ENCODE peak calls at places on chromosomes 12 and 14, in five cellular contexts. One of them, this sample, is unnamed.
A peak's percentile ranks its signal among the peaks of the same experiment; 100 is the strongest.

GRCh38 chr12:124592050-124592449 is 24.6 kb upstream of the NCOR2 start:
- DNase-seq in CD8-positive, alpha-beta memory T cell: no peak
- DNase-seq in activated T-cell treated with anti-CD3 and anti-CD28 coated beads, Interleukin-2, amount 50 U/mL, for 4 hours: no peak
- DNase-seq in GM10248: no peak
- DNase-seq in skeletal muscle cell: no peak
- DNase-seq in this sample: peak; percentile 83

GRCh38 chr12:93113317-93114006 is 184.4 kb upstream of the EEA1 start:
- DNase-seq in CD8-positive, alpha-beta memory T cell: no peak
- DNase-seq in activated T-cell treated with anti-CD3 and anti-CD28 coated beads, Interleukin-2, amount 50 U/mL, for 4 hours: no peak
- DNase-seq in GM10248: no peak
- DNase-seq in skeletal muscle cell: no peak
- DNase-seq in this sample: no peak

GRCh38 chr14:91175296-91175695 is 61.4 kb downstream of the DGLUCY start:
- DNase-seq in CD8-positive, alpha-beta memory T cell: no peak
- DNase-seq in activated T-cell treated with anti-CD3 and anti-CD28 coated beads, Interleukin-2, amount 50 U/mL, for 4 hours: no peak
- DNase-seq in GM10248: no peak
- DNase-seq in skeletal muscle cell: no peak
- DNase-seq in this sample: no peak

GRCh38 chr14:72451081-72451972 is 442.6 kb downstream of the DPF3 start:
- DNase-seq in CD8-positive, alpha-beta memory T cell: peak; percentile 63
- DNase-seq in activated T-cell treated with anti-CD3 and anti-CD28 coated beads, Interleukin-2, amount 50 U/mL, for 4 hours: peak; percentile 22
- DNase-seq in GM10248: peak; percentile 59
- DNase-seq in skeletal muscle cell: no peak
- DNase-seq in this sample: no peak

GRCh38 chr12:19074700-19075099 is 54.8 kb upstream of the PLEKHA5 start:
- DNase-seq in CD8-positive, alpha-beta memory T cell: no peak
- DNase-seq in activated T-cell treated with anti-CD3 and anti-CD28 coated beads, Interleukin-2, amount 50 U/mL, for 4 hours: no peak
- DNase-seq in GM10248: no peak
- DNase-seq in skeletal muscle cell: peak; percentile 18
- DNase-seq in this sample: no peak

GRCh38 chr14:74737753-74738325 is 24.9 kb downstream of the FCF1 start:
- DNase-seq in CD8-positive, alpha-beta memory T cell: no peak
- DNase-seq in activated T-cell treated with anti-CD3 and anti-CD28 coated beads, Interleukin-2, amount 50 U/mL, for 4 hours: no peak
- DNase-seq in GM10248: no peak
- DNase-seq in skeletal muscle cell: no peak
- DNase-seq in this sample: no peak

GRCh38 chr12:132237772-132238486 is 91.5 kb downstream of the GALNT9 start:
- DNase-seq in CD8-positive, alpha-beta memory T cell: peak; percentile 38
- DNase-seq in activated T-cell treated with anti-CD3 and anti-CD28 coated beads, Interleukin-2, amount 50 U/mL, for 4 hours: no peak
- DNase-seq in GM10248: no peak
- DNase-seq in skeletal muscle cell: no peak
- DNase-seq in this sample: no peak

GRCh38 chr12:132352896-132353800 is 23.8 kb upstream of the GALNT9 start:
- DNase-seq in CD8-positive, alpha-beta memory T cell: no peak
- DNase-seq in activated T-cell treated with anti-CD3 and anti-CD28 coated beads, Interleukin-2, amount 50 U/mL, for 4 hours: no peak
- DNase-seq in GM10248: no peak
- DNase-seq in skeletal muscle cell: no peak
- DNase-seq in this sample: no peak

GRCh38 chr14:91897121-91897701 is 29.9 kb upstream of the TC2N start:
- DNase-seq in CD8-positive, alpha-beta memory T cell: no peak
- DNase-seq in activated T-cell treated with anti-CD3 and anti-CD28 coated beads, Interleukin-2, amount 50 U/mL, for 4 hours: no peak
- DNase-seq in GM10248: no peak
- DNase-seq in skeletal muscle cell: peak; percentile 52
- DNase-seq in this sample: no peak

GRCh38 chr14:77707355-77707723 is 484 bp downstream of the ALKBH1 start:
- DNase-seq in CD8-positive, alpha-beta memory T cell: peak; percentile 47
- DNase-seq in activated T-cell treated with anti-CD3 and anti-CD28 coated beads, Interleukin-2, amount 50 U/mL, for 4 hours: no peak
- DNase-seq in GM10248: peak; percentile 40
- DNase-seq in skeletal muscle cell: peak; percentile 16
- DNase-seq in this sample: peak; percentile 17

GRCh38 chr12:122944588-122944987 is 21.7 kb downstream of the ABCB9 start:
- DNase-seq in CD8-positive, alpha-beta memory T cell: no peak
- DNase-seq in activated T-cell treated with anti-CD3 and anti-CD28 coated beads, Interleukin-2, amount 50 U/mL, for 4 hours: no peak
- DNase-seq in GM10248: no peak
- DNase-seq in skeletal muscle cell: no peak
- DNase-seq in this sample: no peak

GRCh38 chr12:26068503-26068902 is 56.3 kb downstream of the BHLHE41 start:
- DNase-seq in CD8-positive, alpha-beta memory T cell: no peak
- DNase-seq in activated T-cell treated with anti-CD3 and anti-CD28 coated beads, Interleukin-2, amount 50 U/mL, for 4 hours: no peak
- DNase-seq in GM10248: no peak
- DNase-seq in skeletal muscle cell: no peak
- DNase-seq in this sample: no peak

GRCh38 chr12:121804417-121805111 is 755 bp downstream of the SETD1B start:
- DNase-seq in CD8-positive, alpha-beta memory T cell: peak; percentile 82
- DNase-seq in activated T-cell treated with anti-CD3 and anti-CD28 coated beads, Interleukin-2, amount 50 U/mL, for 4 hours: peak; percentile 57
- DNase-seq in GM10248: peak; percentile 42
- DNase-seq in skeletal muscle cell: no peak
- DNase-seq in this sample: peak; percentile 88

GRCh38 chr12:19031032-19031431 is 98.5 kb upstream of the PLEKHA5 start:
- DNase-seq in CD8-positive, alpha-beta memory T cell: no peak
- DNase-seq in activated T-cell treated with anti-CD3 and anti-CD28 coated beads, Interleukin-2, amount 50 U/mL, for 4 hours: no peak
- DNase-seq in GM10248: no peak
- DNase-seq in skeletal muscle cell: peak; percentile 60
- DNase-seq in this sample: no peak

GRCh38 chr12:52207895-52208294 is 16.1 kb upstream of the KRT80 start:
- DNase-seq in CD8-positive, alpha-beta memory T cell: peak; percentile 21
- DNase-seq in activated T-cell treated with anti-CD3 and anti-CD28 coated beads, Interleukin-2, amount 50 U/mL, for 4 hours: no peak
- DNase-seq in GM10248: no peak
- DNase-seq in skeletal muscle cell: peak; percentile 78
- DNase-seq in this sample: peak; percentile 95

GRCh38 chr12:92402415-92402814 is 256.8 kb upstream of the BTG1 start:
- DNase-seq in CD8-positive, alpha-beta memory T cell: no peak
- DNase-seq in activated T-cell treated with anti-CD3 and anti-CD28 coated beads, Interleukin-2, amount 50 U/mL, for 4 hours: no peak
- DNase-seq in GM10248: no peak
- DNase-seq in skeletal muscle cell: no peak
- DNase-seq in this sample: no peak

GRCh38 chr12:71950404-71950803 is 11.8 kb downstream of the TPH2 start:
- DNase-seq in CD8-positive, alpha-beta memory T cell: no peak
- DNase-seq in activated T-cell treated with anti-CD3 and anti-CD28 coated beads, Interleukin-2, amount 50 U/mL, for 4 hours: no peak
- DNase-seq in GM10248: no peak
- DNase-seq in skeletal muscle cell: no peak
- DNase-seq in this sample: no peak

GRCh38 chr12:95205685-95206084 is 11.6 kb downstream of the FGD6 start:
- DNase-seq in CD8-positive, alpha-beta memory T cell: no peak
- DNase-seq in activated T-cell treated with anti-CD3 and anti-CD28 coated beads, Interleukin-2, amount 50 U/mL, for 4 hours: no peak
- DNase-seq in GM10248: no peak
- DNase-seq in skeletal muscle cell: peak; percentile 74
- DNase-seq in this sample: no peak

This sample was measured in lower leg skin.